ENCODE peak calls at places on chromosomes 12 and 14, in six cellular contexts. One of them, this sample, is unnamed.

GRCh38 chr12:78584695-78585094 is 279.9 kb upstream of the SYT1 start:
- DNase-seq in H9: peak
- DNase-seq in NCI-H345: no peak
- DNase-seq in activated CD4-positive, alpha-beta T cell treated with anti-CD3 and anti-CD28 coated beads, Interleukin-2, amount 50 U/mL, for 4 hours: no peak
- DNase-seq in NCI-H510A treated with DMSO at 0.1 percent for 48 hours: no peak
- DNase-seq in PC-9: no peak
- DNase-seq in this sample: no peak

GRCh38 chr12:54331-54730 is 12.2 kb upstream of the IQSEC3 start:
- DNase-seq in H9: peak
- DNase-seq in activated CD4-positive, alpha-beta T cell treated with anti-CD3 and anti-CD28 coated beads, Interleukin-2, amount 50 U/mL, for 4 hours: no peak
- DNase-seq in NCI-H510A treated with DMSO at 0.1 percent for 48 hours: no peak
- DNase-seq in NCI-H345: no peak
- DNase-seq in PC-9: no peak
- DNase-seq in this sample: no peak

GRCh38 chr12:130201037-130201436 is 38.8 kb downstream of the FZD10 start:
- DNase-seq in NCI-H345: no peak
- DNase-seq in activated CD4-positive, alpha-beta T cell treated with anti-CD3 and anti-CD28 coated beads, Interleukin-2, amount 50 U/mL, for 4 hours: no peak
- DNase-seq in H9: no peak
- DNase-seq in NCI-H510A treated with DMSO at 0.1 percent for 48 hours: no peak
- DNase-seq in PC-9: no peak
- DNase-seq in this sample: no peak

GRCh38 chr12:104827587-104827986 is 130.5 kb downstream of the SLC41A2 start:
- DNase-seq in activated CD4-positive, alpha-beta T cell treated with anti-CD3 and anti-CD28 coated beads, Interleukin-2, amount 50 U/mL, for 4 hours: no peak
- DNase-seq in PC-9: no peak
- DNase-seq in NCI-H510A treated with DMSO at 0.1 percent for 48 hours: no peak
- DNase-seq in H9: peak
- DNase-seq in NCI-H345: no peak
- DNase-seq in this sample: no peak

GRCh38 chr12:49365542-49365941 is 1.7 kb upstream of the SPATS2 start:
- DNase-seq in NCI-H510A treated with DMSO at 0.1 percent for 48 hours: no peak
- DNase-seq in NCI-H345: no peak
- DNase-seq in H9: no peak
- DNase-seq in activated CD4-positive, alpha-beta T cell treated with anti-CD3 and anti-CD28 coated beads, Interleukin-2, amount 50 U/mL, for 4 hours: no peak
- DNase-seq in PC-9: no peak
- DNase-seq in this sample: no peak

GRCh38 chr12:132160016-132160415 is 15.8 kb downstream of the NOC4L start:
- DNase-seq in NCI-H345: no peak
- DNase-seq in NCI-H510A treated with DMSO at 0.1 percent for 48 hours: no peak
- DNase-seq in PC-9: no peak
- DNase-seq in H9: no peak
- DNase-seq in activated CD4-positive, alpha-beta T cell treated with anti-CD3 and anti-CD28 coated beads, Interleukin-2, amount 50 U/mL, for 4 hours: no peak
- DNase-seq in this sample: no peak

GRCh38 chr14:68659021-68659931 is 133.6 kb downstream of the ZFP36L1 start:
- DNase-seq in NCI-H510A treated with DMSO at 0.1 percent for 48 hours: no peak
- DNase-seq in PC-9: peak
- DNase-seq in H9: peak
- DNase-seq in activated CD4-positive, alpha-beta T cell treated with anti-CD3 and anti-CD28 coated beads, Interleukin-2, amount 50 U/mL, for 4 hours: no peak
- DNase-seq in NCI-H345: no peak
- DNase-seq in this sample: no peak

GRCh38 chr12:78746001-78746400 is 118.6 kb upstream of the SYT1 start:
- DNase-seq in NCI-H345: peak
- DNase-seq in NCI-H510A treated with DMSO at 0.1 percent for 48 hours: peak
- DNase-seq in activated CD4-positive, alpha-beta T cell treated with anti-CD3 and anti-CD28 coated beads, Interleukin-2, amount 50 U/mL, for 4 hours: no peak
- DNase-seq in H9: no peak
- DNase-seq in PC-9: no peak
- DNase-seq in this sample: no peak

GRCh38 chr12:2339022-2339431 is 286.2 kb downstream of the CACNA1C start:
- DNase-seq in NCI-H510A treated with DMSO at 0.1 percent for 48 hours: no peak
- DNase-seq in H9: no peak
- DNase-seq in NCI-H345: no peak
- DNase-seq in PC-9: no peak
- DNase-seq in activated CD4-positive, alpha-beta T cell treated with anti-CD3 and anti-CD28 coated beads, Interleukin-2, amount 50 U/mL, for 4 hours: no peak
- DNase-seq in this sample: no peak

GRCh38 chr14:53882684-53883083 is 73.9 kb downstream of the BMP4 start:
- DNase-seq in PC-9: no peak
- DNase-seq in activated CD4-positive, alpha-beta T cell treated with anti-CD3 and anti-CD28 coated beads, Interleukin-2, amount 50 U/mL, for 4 hours: no peak
- DNase-seq in H9: no peak
- DNase-seq in NCI-H510A treated with DMSO at 0.1 percent for 48 hours: no peak
- DNase-seq in NCI-H345: no peak
- DNase-seq in this sample: no peak

GRCh38 chr12:59164226-59164625 is 243.9 kb upstream of the LRIG3 start:
- DNase-seq in activated CD4-positive, alpha-beta T cell treated with anti-CD3 and anti-CD28 coated beads, Interleukin-2, amount 50 U/mL, for 4 hours: no peak
- DNase-seq in H9: no peak
- DNase-seq in NCI-H345: no peak
- DNase-seq in NCI-H510A treated with DMSO at 0.1 percent for 48 hours: no peak
- DNase-seq in PC-9: no peak
- DNase-seq in this sample: no peak

GRCh38 chr14:33714527-33715222 is 236.2 kb downstream of the EGLN3 start:
- DNase-seq in NCI-H345: no peak
- DNase-seq in activated CD4-positive, alpha-beta T cell treated with anti-CD3 and anti-CD28 coated beads, Interleukin-2, amount 50 U/mL, for 4 hours: no peak
- DNase-seq in PC-9: no peak
- DNase-seq in H9: no peak
- DNase-seq in NCI-H510A treated with DMSO at 0.1 percent for 48 hours: no peak
- DNase-seq in this sample: no peak